ENCODE peak calls at places on chromosomes 6 and 20, in six cellular contexts. J is Panc1; V is progenitor cell of endocrine pancreas; M is ovary; P is nephron progenitor cell; S is CD4-positive, alpha-beta T cell. B is an unnamed sample.

GRCh38 chr20:51338692-51339440 is 203.7 kb downstream of the NFATC2 start:
- DNase-seq in J (no peak), V (no peak), M (no peak), P (no peak), S (no peak), B (no peak)

GRCh38 chr6:7390218-7390878 is 740 bp downstream of the RIOK1 start:
- DNase-seq in J (no peak), V (no peak), M (no peak), P (no peak), S (peak; percentile 13), B (no peak)

GRCh38 chr6:39753745-39754084 is 28.5 kb upstream of the KIF6 start:
- DNase-seq in J (no peak), V (no peak), M (no peak), P (no peak), S (no peak), B (no peak)

GRCh38 chr6:6998194-6998569 is 109.6 kb upstream of the RREB1 start:
- DNase-seq in J (no peak), V (no peak), M (no peak), P (no peak), S (no peak), B (no peak)

GRCh38 chr6:47525330-47526057 is 47.9 kb downstream of the CD2AP start:
- DNase-seq in J (no peak), V (no peak), M (no peak), P (no peak), S (no peak), B (no peak)

GRCh38 chr6:68978411-68978810 is 343.3 kb downstream of the ADGRB3 start:
- DNase-seq in J (no peak), V (no peak), M (no peak), P (no peak), S (no peak), B (no peak)

GRCh38 chr20:50354690-50355592 is 155.2 kb upstream of the PTPN1 start:
- DNase-seq in J (no peak), V (no peak), M (peak; percentile 31), P (no peak), S (no peak), B (no peak)

GRCh38 chr20:47778398-47779354 is 6.6 kb downstream of the SULF2 start:
- DNase-seq in J (no peak), V (no peak), M (peak; percentile 64), P (no peak), S (no peak), B (no peak)

GRCh38 chr6:135267085-135267484 is 86.0 kb downstream of the MYB start:
- DNase-seq in J (no peak), V (no peak), M (no peak), P (no peak), S (no peak), B (no peak)

GRCh38 chr20:62550087-62550565 is 74.3 kb upstream of the GATA5 start:
- DNase-seq in J (no peak), V (no peak), M (peak; percentile 57), P (peak; percentile 35), S (no peak), B (no peak)

GRCh38 chr20:8532169-8532568 is 400.1 kb downstream of the PLCB1 start:
- DNase-seq in J (no peak), V (no peak), M (no peak), P (no peak), S (no peak), B (no peak)

GRCh38 chr6:149169761-149170359 is 147.7 kb upstream of the TAB2 start:
- DNase-seq in J (no peak), V (no peak), M (no peak), P (no peak), S (no peak), B (no peak)

GRCh38 chr20:61271273-61272221 is 19.5 kb downstream of the CDH4 start:
- DNase-seq in J (no peak), V (no peak), M (no peak), P (no peak), S (no peak), B (no peak)

GRCh38 chr6:329888-330691 is 37.8 kb downstream of the DUSP22 start:
- DNase-seq in J (no peak), V (no peak), M (no peak), P (no peak), S (no peak), B (no peak)

GRCh38 chr6:332671-333070 is 40.4 kb downstream of the DUSP22 start:
- DNase-seq in J (no peak), V (no peak), M (no peak), P (no peak), S (no peak), B (no peak)

GRCh38 chr6:330948-331347 is 38.7 kb downstream of the DUSP22 start:
- DNase-seq in J (no peak), V (no peak), M (no peak), P (no peak), S (no peak), B (no peak)

GRCh38 chr6:333379-334002 is 41.2 kb downstream of the DUSP22 start:
- DNase-seq in J (no peak), V (no peak), M (no peak), P (no peak), S (no peak), B (no peak)

DNA sequence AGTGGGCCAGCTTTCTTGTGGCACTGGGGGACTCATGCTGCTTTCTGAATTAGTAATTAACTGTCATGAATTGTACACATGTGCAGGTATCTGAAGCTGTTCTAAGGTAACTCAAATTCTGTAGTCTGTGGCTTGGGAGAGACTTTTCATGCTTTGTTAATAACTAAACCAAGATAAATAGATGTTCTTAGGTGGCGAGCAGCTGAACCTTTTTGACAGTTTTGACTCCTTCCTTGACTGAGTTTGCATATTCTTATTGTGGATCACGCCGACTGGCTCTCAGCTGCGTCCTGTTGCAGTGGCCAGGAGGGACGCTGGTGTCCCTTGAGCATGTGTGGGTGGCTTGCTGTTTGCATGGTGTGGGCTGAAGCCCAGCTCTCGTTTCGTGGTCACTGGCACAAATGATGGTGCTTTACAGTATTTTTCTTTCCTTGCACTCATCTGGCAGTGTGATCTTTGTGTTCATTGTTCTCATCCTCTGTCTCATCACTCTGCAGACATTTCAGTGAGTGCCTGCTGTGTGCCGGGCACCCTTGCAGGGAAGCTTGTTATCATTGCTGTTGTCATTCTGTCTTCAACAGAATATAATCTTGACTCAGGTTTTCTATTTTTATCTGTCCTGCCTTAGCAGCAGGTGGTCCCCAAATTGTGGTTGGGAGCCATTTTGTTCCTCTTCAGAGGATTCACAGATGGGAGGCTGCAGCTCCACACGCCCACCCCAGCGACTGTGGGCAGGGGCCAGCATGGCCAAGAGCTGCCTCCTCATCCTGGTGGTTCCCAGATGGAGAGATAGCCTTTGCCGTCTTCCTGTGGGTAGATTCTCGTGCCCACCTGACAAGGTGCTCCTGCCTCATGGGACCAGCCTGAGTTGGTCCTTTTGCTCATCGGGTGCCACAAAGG is 39.6 kb downstream of the DUSP22 start:
- DNase-seq in J (no peak), V (no peak), M (no peak), P (no peak), S (no peak), B (no peak)
- TF ChIP-seq CTCF in J (no peak), V (no peak), M (no peak), P (no peak), S (no peak), B (no peak)

GRCh38 chr6:43006251-43006650 is 7.5 kb downstream of the MEA1 start:
- DNase-seq in J (no peak), V (no peak), M (no peak), P (no peak), S (no peak), B (no peak)

GRCh38 chr6:43007126-43007525 is 6.6 kb downstream of the MEA1 start:
- DNase-seq in J (no peak), V (no peak), M (no peak), P (no peak), S (no peak), B (no peak)

GRCh38 chr6:43011207-43011606 is 2.5 kb downstream of the MEA1 start:
- DNase-seq in J (no peak), V (no peak), M (no peak), P (no peak), S (no peak), B (no peak)

GRCh38 chr6:43012364-43012763 is 1.4 kb downstream of the MEA1 start:
- DNase-seq in J (no peak), V (no peak), M (no peak), P (no peak), S (no peak), B (no peak)

DNA sequence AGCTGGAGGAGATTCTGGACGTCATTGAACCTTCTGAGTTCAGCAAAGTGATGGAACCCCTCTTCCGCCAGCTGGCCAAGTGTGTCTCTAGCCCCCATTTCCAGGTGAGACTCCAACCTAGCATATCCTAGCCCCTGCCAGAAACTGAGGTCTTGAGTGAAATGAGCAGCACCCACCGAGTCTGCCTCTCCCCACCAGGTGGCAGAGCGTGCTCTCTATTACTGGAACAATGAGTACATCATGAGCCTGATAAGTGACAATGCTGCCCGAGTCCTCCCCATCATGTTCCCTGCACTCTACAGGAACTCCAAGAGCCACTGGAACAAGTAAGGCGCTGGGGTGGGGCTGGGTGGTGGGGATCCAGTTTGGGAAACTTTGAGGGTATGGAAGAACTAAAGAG is 4.6 kb downstream of the MEA1 start:
- DNase-seq in J (no peak), V (no peak), M (no peak), P (peak; percentile 23), S (no peak), B (peak; percentile 31)
- TF ChIP-seq CTCF in J (peak; percentile 79), V (peak; percentile 51), M (no peak), P (no peak), S (no peak), B (no peak)

GRCh38 chr6:166008441-166009369 is 158.9 kb downstream of the TBXT start:
- DNase-seq in J (no peak), V (peak; percentile 30), M (peak; percentile 80), P (peak; percentile 73), S (no peak), B (no peak)
- TF ChIP-seq CTCF in J (no peak), V (peak; percentile 44), M (peak; percentile 9), P (no peak), S (no peak), B (no peak)

DNA sequence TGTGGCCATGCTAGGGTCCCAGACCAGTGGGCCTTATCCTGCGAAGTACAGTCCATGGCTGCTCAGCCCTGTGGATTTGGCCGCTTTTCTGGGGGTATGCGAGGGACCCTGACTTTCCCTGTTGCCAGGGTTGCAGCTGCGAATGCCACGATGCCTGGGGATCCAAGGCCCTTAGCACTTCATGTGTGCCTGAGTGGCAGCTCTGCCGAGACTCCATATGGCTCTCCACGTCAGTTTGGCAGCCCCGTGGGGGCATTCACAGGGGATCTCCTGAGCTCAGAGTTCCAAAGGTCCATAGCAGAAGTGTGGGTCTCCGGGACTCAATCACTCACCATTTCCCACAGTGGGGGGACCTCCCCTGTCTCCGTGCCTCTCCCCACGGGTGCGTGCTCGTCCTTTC is 319.5 kb downstream of the DOK5 start:
- DNase-seq in J (no peak), V (no peak), M (no peak), P (no peak), S (no peak), B (no peak)
- TF ChIP-seq CTCF in J (no peak), V (no peak), M (no peak), P (no peak), S (no peak), B (no peak)

DNA sequence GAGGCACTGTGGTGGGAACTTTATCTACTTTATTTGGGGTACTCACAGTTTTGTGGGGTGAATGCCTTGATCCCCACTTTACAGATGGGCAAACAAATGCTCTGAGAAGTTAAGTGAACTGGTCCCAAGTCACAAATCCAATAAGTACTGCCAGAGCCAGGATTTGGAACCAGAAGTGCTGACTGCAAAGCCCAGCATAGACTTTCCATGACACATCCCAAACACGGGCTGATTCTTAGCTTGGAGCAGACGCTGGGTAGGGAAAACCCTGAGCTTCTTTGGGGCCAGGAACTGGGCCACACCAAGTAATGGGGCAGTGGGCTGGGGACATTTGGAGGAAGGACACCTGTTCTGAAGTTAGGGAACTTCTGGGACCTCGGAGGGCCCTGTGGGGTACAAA is 20.3 kb downstream of the RIN2 start:
- DNase-seq in J (no peak), V (no peak), M (no peak), P (no peak), S (no peak), B (no peak)
- TF ChIP-seq CTCF in J (no peak), V (no peak), M (no peak), P (no peak), S (no peak), B (no peak)